ENCODE peak calls at places on chromosomes 16 and 17, in five cellular contexts. T is heart right ventricle; M is CD8-positive, alpha-beta T cell; C is ascending aorta; H is neural progenitor cell. X is an unnamed sample.
A peak's percentile ranks its signal among the peaks of the same experiment; 100 is the strongest.

GRCh38 chr16:89195521-89196171 is 4.7 kb downstream of the SLC22A31 start:
- DNase-seq in T (no peak), M (no peak), C (no peak), H (no peak), X (no peak)

GRCh38 chr16:28985611-28986041 is 774 bp downstream of the LAT start:
- DNase-seq in T (no peak), M (no peak), C (no peak), H (no peak), X (no peak)

GRCh38 chr17:10141436-10141835 is 57.0 kb downstream of the GAS7 start:
- DNase-seq in T (no peak), M (no peak), C (no peak), H (no peak), X (no peak)

GRCh38 chr16:86532526-86532815 is 22.1 kb downstream of the FOXF1 start:
- DNase-seq in T (no peak), M (no peak), C (no peak), H (no peak), X (no peak)

GRCh38 chr17:45106101-45106500 is 26.2 kb downstream of the PLCD3 start:
- DNase-seq in T (no peak), M (no peak), C (no peak), H (no peak), X (no peak)

GRCh38 chr16:56807011-56807675 is 57.9 kb upstream of the SLC12A3 start:
- DNase-seq in T (no peak), M (no peak), C (no peak), H (no peak), X (peak; percentile 44)

GRCh38 chr17:80793851-80794267 is 197.8 kb upstream of the CHMP6 start:
- DNase-seq in T (no peak), M (no peak), C (no peak), H (no peak), X (peak; percentile 20)

GRCh38 chr16:30548392-30549255 is 9.6 kb downstream of the ZNF764 start:
- DNase-seq in T (no peak), M (no peak), C (no peak), H (no peak), X (no peak)

GRCh38 chr16:72455743-72456659 is 284.0 kb upstream of the PMFBP1 start:
- DNase-seq in T (no peak), M (no peak), C (no peak), H (no peak), X (no peak)

GRCh38 chr16:81616321-81617020 is 162.6 kb upstream of the PLCG2 start:
- DNase-seq in T (peak; percentile 70), M (peak; percentile 62), C (no peak), H (peak; percentile 35), X (peak; percentile 81)

GRCh38 chr16:84631153-84631466 is 13.2 kb upstream of the COTL1 start:
- DNase-seq in T (no peak), M (no peak), C (no peak), H (no peak), X (no peak)

GRCh38 chr17:17926840-17927449 is 45.3 kb downstream of the TOM1L2 start:
- DNase-seq in T (no peak), M (no peak), C (no peak), H (no peak), X (no peak)

GRCh38 chr17:76273923-76274558 is 8.9 kb downstream of the UBALD2 start:
- DNase-seq in T (no peak), M (no peak), C (no peak), H (no peak), X (no peak)

GRCh38 chr17:58084317-58084981 is 1.2 kb downstream of the DYNLL2 start:
- DNase-seq in T (peak; percentile 29), M (peak; percentile 25), C (no peak), H (peak; percentile 54), X (peak; percentile 7)
- TF ChIP-seq CTCF in T (no peak), M (no peak), C (no peak), H (peak; percentile 45), X (peak; percentile 8)

GRCh38 chr16:1546430-1546829 is 13.0 kb downstream of the TMEM204 start:
- DNase-seq in T (no peak), M (no peak), C (no peak), H (no peak), X (no peak)
- H3K4me3 ChIP-seq in T (peak overlapping the region; percentile 26), M (no peak overlapping the region), C (peak overlapping the region; percentile 52), H (no peak overlapping the region), X (no peak overlapping the region)

GRCh38 chr17:2421315-2422147 is 20.7 kb upstream of the MNT start:
- DNase-seq in T (no peak), M (no peak), C (no peak), H (peak; percentile 35), X (no peak)
- TF ChIP-seq CTCF in T (no peak), M (no peak), C (no peak), H (peak; percentile 35), X (peak; percentile 13)

GRCh38 chr17:5077781-5078105 is 524 bp upstream of the ZFP3 start:
- DNase-seq in T (no peak), M (no peak), C (no peak), H (no peak), X (no peak)
- H3K4me3 ChIP-seq in T (peak overlapping the region; percentile 90), M (peak overlapping the region; percentile 80), C (peak overlapping the region; percentile 78), H (no peak overlapping the region), X (peak overlapping the region; percentile 84)

DNA sequence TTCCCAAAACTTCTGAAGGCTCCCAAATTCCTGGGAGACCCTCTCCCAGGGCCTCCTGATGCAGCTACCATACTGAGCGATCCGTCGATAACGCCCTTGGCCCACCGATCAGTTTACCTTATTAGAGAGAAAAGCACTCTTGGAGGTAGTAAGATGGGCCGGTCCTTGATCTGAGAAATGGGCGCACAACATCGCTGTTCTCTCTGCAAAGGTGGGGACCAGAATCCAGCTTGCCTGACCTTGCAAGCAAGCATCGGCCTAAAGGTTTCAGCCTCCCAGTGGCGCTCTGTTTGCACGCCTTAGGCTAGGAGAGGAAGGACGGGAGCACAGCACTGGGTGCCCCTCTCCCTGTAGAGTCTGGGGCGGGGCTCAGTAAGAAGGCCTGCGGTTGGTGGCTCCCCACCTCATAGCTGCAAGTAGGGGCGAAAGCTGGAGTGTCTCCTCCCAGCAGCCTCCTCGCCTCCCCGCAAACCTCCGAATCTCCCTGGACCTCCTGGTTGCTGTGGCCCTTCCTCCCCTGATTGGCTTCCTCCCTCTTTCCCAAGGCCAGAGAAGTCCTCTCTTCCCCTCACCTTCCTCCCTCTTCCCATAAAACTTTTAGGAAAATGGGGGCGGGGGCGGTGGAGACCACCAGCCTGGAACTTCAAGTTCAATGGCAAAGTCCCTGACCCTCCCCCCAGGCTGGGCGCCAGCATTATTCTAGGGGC is at the start of gene PRAC1:
- DNase-seq in T (no peak), M (no peak), C (no peak), H (peak; percentile 20), X (no peak)
- TF ChIP-seq CTCF in T (no peak), M (no peak), C (no peak), H (no peak), X (no peak)

GRCh38 chr17:13522749-13523148 is 79.0 kb downstream of the HS3ST3A1 start:
- DNase-seq in T (no peak), M (no peak), C (no peak), H (no peak), X (no peak)
- H3K4me3 ChIP-seq in T (no peak overlapping the region), M (no peak overlapping the region), C (no peak overlapping the region), H (no peak overlapping the region), X (no peak overlapping the region)

GRCh38 chr17:73343168-73343634 is 31.4 kb upstream of the CDC42EP4 start:
- DNase-seq in T (peak; percentile 66), M (no peak), C (no peak), H (peak; percentile 96), X (peak; percentile 84)

GRCh38 chr17:73343739-73344454 is 32.1 kb upstream of the CDC42EP4 start:
- DNase-seq in T (no peak), M (no peak), C (no peak), H (no peak), X (no peak)

GRCh38 chr17:73342057-73342522 is 30.3 kb upstream of the CDC42EP4 start:
- DNase-seq in T (peak; percentile 65), M (no peak), C (peak; percentile 55), H (peak; percentile 93), X (peak; percentile 87)

GRCh38 chr17:73341350-73342056 is 29.7 kb upstream of the CDC42EP4 start:
- DNase-seq in T (no peak), M (no peak), C (no peak), H (no peak), X (no peak)

DNA sequence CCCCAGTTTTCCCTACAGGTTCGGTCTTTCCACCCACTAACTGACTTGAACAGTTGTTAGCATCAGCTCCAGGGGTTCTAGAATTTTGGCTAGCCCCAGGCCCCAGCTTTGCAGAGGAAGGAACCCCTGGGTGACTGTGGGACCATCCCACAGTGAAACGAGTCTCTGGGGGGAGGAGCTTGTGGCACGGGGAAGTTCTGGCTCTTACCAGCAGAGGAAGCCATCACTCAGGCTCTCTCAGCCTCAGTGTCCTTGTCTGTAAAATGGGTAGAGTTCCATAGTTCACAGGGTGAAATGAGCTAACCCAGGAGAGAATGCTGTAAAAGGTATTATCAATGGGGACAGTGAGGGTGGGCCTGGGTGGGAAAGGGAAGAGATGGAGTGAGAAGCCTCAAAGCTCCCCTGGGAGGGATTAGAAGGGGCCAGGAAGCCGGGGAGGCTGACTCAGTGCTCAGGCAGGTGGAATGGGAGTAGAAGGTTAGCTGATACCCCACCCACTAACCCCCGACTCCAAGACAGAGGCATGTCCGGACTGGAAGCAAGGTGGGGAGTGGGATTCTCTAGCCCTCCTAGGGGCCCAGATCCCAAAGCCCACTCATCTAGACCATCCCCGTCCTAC is 30.9 kb upstream of the CDC42EP4 start:
- DNase-seq in T (no peak), M (no peak), C (no peak), H (peak; percentile 70), X (peak; percentile 65)
- TF ChIP-seq CTCF in T (no peak), M (no peak), C (no peak), H (peak; percentile 31), X (peak; percentile 30)

GRCh38 chr16:31713945-31714898 is 159.4 kb upstream of the ZNF267 start:
- DNase-seq in T (no peak), M (no peak), C (no peak), H (peak; percentile 67), X (no peak)
- H3K4me3 ChIP-seq in T (peak overlapping the region; percentile 89), M (peak overlapping the region; percentile 84), C (peak overlapping the region; percentile 92), H (peak overlapping the region; percentile 83), X (peak overlapping the region; percentile 97)